ENCODE peak calls at places on chromosomes 3 and 15, in five cellular contexts. K, S, U, G and Y are unnamed samples. For H3K4me1, the result is how much of the 10 kb centered on the place peaks cover.

GRCh38 chr15:37880009-37880834 is 54.2 kb upstream of the TMCO5A start:
- ATAC-seq in K (peak), U (peak), G (peak), S (peak), Y (no peak)

GRCh38 chr3:171614318-171614967 is 154.2 kb upstream of the TNIK start:
- ATAC-seq in G (no peak), K (peak), S (no peak), U (peak), Y (no peak)

GRCh38 chr3:140529558-140529957 is 148.3 kb upstream of the TRIM42 start:
- ATAC-seq in G (no peak), S (no peak), U (no peak), K (no peak), Y (no peak)

GRCh38 chr3:63278171-63278999 is at the start of gene SYNPR:
- ATAC-seq in G (no peak), S (peak), U (no peak), K (no peak), Y (no peak)

GRCh38 chr3:107488942-107489341 is 33.8 kb upstream of the BBX start:
- ATAC-seq in K (no peak), G (no peak), U (peak), S (no peak), Y (no peak)

GRCh38 chr15:59313703-59314332 is 58.9 kb downstream of the MYO1E start:
- ATAC-seq in S (peak), G (peak), K (peak), U (no peak), Y (peak)

GRCh38 chr15:88038261-88038660 is 218.3 kb downstream of the NTRK3 start:
- ATAC-seq in S (no peak), U (no peak), G (no peak), K (no peak), Y (no peak)

GRCh38 chr3:33918357-33918756 is 119.9 kb downstream of the PDCD6IP start:
- ATAC-seq in G (no peak), K (no peak), U (no peak), S (no peak), Y (no peak)

GRCh38 chr15:101237161-101237775 is 14.6 kb downstream of the CHSY1 start:
- ATAC-seq in U (no peak), S (no peak), G (no peak), K (no peak), Y (no peak)

GRCh38 chr3:181699171-181699903 is 12.4 kb upstream of the SOX2 start:
- ATAC-seq in G (peak), U (no peak), K (no peak), S (no peak), Y (no peak)

GRCh38 chr3:78825858-78826215 is 942.0 kb downstream of the ROBO1 start:
- ATAC-seq in G (no peak), K (no peak), U (no peak), S (no peak), Y (no peak)

GRCh38 chr3:69095636-69096035 is 10.9 kb downstream of the ARL6IP5 start:
- ATAC-seq in G (no peak), U (no peak), S (no peak), K (no peak), Y (no peak)

GRCh38 chr3:29212789-29213433 is 68.0 kb upstream of the RBMS3 start:
- ATAC-seq in G (no peak), K (no peak), S (no peak), U (no peak), Y (no peak)

GRCh38 chr3:113117511-113118302 is 93.7 kb upstream of the BOC start:
- ATAC-seq in S (no peak), U (no peak), K (no peak), G (no peak), Y (peak)

GRCh38 chr3:29141197-29141911 is 139.5 kb upstream of the RBMS3 start:
- ATAC-seq in U (no peak), K (no peak), G (no peak), S (no peak), Y (no peak)

GRCh38 chr3:160049038-160049437 is 60.4 kb downstream of the IL12A start:
- ATAC-seq in K (no peak), G (no peak), S (no peak), U (no peak), Y (no peak)

GRCh38 chr3:171811059-171811912 is 1.0 kb upstream of the PLD1 start:
- ATAC-seq in K (no peak), S (no peak), G (peak), U (no peak), Y (peak)

GRCh38 chr3:105836533-105836932 is 32.3 kb downstream of the CBLB start:
- ATAC-seq in G (peak), U (no peak), K (no peak), S (no peak), Y (no peak)

GRCh38 chr3:151550642-151551041 is 89.8 kb upstream of the IGSF10 start:
- ATAC-seq in K (no peak), G (no peak), U (no peak), S (no peak), Y (no peak)

GRCh38 chr15:39767921-39768320 is 14.7 kb downstream of the FSIP1 start:
- ATAC-seq in K (peak), U (no peak), S (no peak), G (no peak), Y (no peak)

GRCh38 chr3:126423191-126424038 is 28.7 kb downstream of the CFAP100 start:
- ATAC-seq in U (no peak), K (no peak), S (no peak), G (no peak), Y (peak)

GRCh38 chr15:56598991-56599390 is 134.1 kb upstream of the MNS1 start:
- ATAC-seq in U (no peak), G (no peak), S (no peak), K (peak), Y (no peak)

GRCh38 chr15:78679089-78679511 is 38.1 kb upstream of the CHRNB4 start:
- ATAC-seq in K (no peak), S (peak), G (no peak), U (no peak), Y (no peak)

GRCh38 chr15:92118162-92118935 is 264.8 kb downstream of the SLCO3A1 start:
- ATAC-seq in K (no peak), U (no peak), S (no peak), G (no peak), Y (no peak)

GRCh38 chr3:101962055-101962454 is 112.7 kb downstream of the NFKBIZ start:
- ATAC-seq in S (no peak), K (no peak), G (no peak), U (no peak), Y (no peak)

GRCh38 chr15:44102675-44103254 is 92.3 kb downstream of the FRMD5 start:
- ATAC-seq in K (peak), U (peak), S (peak), G (peak), Y (no peak)

GRCh38 chr15:80052597-80053304 is 6.7 kb upstream of the ZFAND6 start:
- ATAC-seq in G (no peak), K (no peak), U (no peak), S (no peak), Y (no peak)

GRCh38 chr3:116873142-116873541 is 163.6 kb downstream of the TUSC7 start:
- ATAC-seq in K (no peak), G (no peak), S (no peak), U (no peak), Y (no peak)

GRCh38 chr3:197758512-197758911 is 8.8 kb downstream of the FYTTD1 start:
- ATAC-seq in S (no peak), U (no peak), G (no peak), K (no peak), Y (no peak)

GRCh38 chr15:55254916-55255679 is 34.5 kb downstream of the RAB27A start:
- ATAC-seq in U (no peak), S (no peak), G (no peak), K (no peak), Y (no peak)

GRCh38 chr3:34207826-34208225 is 409.4 kb downstream of the PDCD6IP start:
- ATAC-seq in U (no peak), G (no peak), S (no peak), K (no peak), Y (peak)

GRCh38 chr3:74413547-74414241 is 200.8 kb downstream of the CNTN3 start:
- ATAC-seq in K (no peak), S (no peak), G (no peak), U (no peak), Y (no peak)

GRCh38 chr15:90035835-90036220 is 34.7 kb downstream of the ZNF710 start:
- ATAC-seq in U (no peak), G (peak), K (no peak), S (peak), Y (no peak)

GRCh38 chr3:149087208-149087607 is 875 bp upstream of the HLTF start:
- ATAC-seq in K (no peak), G (no peak), U (no peak), S (no peak), Y (no peak)

GRCh38 chr3:149085828-149086231 is 503 bp downstream of the HLTF start:
- ATAC-seq in U (peak), G (peak), S (peak), K (peak), Y (peak)

GRCh38 chr3:149089395-149089794 is 3.1 kb upstream of the HLTF start:
- ATAC-seq in U (no peak), S (no peak), K (no peak), G (no peak), Y (no peak)

GRCh38 chr3:149090907-149091306 is 4.6 kb upstream of the HLTF start:
- ATAC-seq in U (no peak), K (no peak), G (no peak), S (no peak), Y (no peak)

GRCh38 chr3:149086232-149086988 is at the start of gene HLTF:
- ATAC-seq in S (peak), G (peak), U (peak), K (peak), Y (peak)
- TF ChIP-seq POLR2A in S (no peak), G (peak), U (peak), K (no peak), Y (peak)

DNA sequence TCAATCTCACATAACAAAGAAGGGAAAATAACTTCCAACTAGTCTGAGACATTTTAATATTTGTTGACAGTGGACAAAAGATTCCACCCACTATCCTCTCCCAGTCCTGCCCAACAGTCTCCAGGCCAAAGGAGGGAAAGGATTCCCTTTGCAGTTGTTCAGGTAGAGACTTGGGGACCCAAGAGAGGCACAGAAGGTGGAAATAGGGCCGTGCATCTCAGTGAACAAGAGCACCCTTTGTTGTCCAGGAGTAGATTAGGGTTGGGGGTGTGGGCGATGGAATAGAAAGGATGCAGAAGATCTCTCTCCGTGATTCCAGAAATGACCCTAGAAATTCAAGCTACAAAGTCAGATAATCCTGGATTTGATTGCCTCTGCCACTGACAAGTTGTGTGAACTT is 44.8 kb upstream of the TRA2B start:
- ATAC-seq in S (no peak), G (no peak), U (no peak), K (no peak), Y (no peak)
- H3K4me1 ChIP-seq in S (under half), G (under half), U (under half), K (under half), Y (under half)

DNA sequence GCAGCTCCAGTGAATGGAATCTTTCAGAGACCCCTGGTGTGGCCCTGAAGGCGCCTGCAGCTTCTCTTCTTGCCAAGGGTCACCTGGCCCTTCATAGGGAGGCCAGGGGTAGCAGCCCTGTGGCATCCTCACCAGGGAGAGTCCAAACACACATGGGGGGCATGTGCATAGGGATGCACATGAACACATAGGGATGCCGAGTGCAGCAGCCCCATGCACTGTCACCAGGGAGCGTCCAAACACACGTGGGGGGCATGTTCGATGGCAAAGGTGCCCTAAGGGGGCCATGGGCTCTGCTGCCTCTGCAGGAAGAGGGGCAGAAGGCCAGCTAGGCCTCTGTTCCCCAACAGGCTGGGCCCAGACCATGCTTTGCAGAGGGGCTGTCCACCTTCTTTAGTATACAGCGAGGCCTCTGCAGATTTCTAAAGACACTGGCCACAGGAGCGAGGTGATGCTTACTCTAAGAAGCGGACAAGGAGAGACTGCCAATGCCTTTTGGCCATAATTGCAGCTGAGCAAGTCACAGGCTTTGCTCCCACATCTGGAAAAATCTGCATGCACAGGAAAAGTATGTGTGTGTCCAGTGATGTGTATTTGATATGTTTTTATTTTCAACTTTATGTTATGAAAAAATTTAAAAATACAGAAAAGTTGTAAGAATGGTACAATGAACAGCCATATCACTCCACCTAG is 20.9 kb downstream of the ANAPC13 start:
- ATAC-seq in S (no peak), G (no peak), K (no peak), U (no peak), Y (no peak)
- H3K4me3 ChIP-seq in S (no peak), G (no peak), K (no peak), U (no peak), Y (no peak)

DNA sequence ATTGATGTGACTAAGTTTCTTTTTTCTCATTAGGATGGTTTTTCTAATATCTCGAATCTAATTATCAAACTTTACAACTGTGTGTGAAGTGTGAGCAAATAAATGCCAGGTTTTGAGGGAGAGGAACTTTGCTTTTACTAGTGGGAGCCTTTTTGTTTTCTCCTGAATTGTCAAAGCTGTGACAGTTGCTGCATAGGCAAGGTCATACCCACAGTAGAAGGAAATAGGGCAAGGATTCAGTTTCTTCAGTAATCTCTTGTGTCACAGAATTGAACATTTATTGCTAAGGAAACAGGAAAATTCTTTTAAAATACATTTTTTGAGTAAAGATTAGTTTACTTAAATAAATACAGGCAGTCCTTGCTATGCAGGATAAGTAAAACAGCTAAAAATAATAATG is 19.5 kb downstream of the GMPS start:
- ATAC-seq in G (no peak), S (no peak), K (no peak), U (no peak), Y (no peak)
- TF ChIP-seq POLR2A in G (no peak), S (no peak), K (no peak), U (no peak), Y (no peak)

DNA sequence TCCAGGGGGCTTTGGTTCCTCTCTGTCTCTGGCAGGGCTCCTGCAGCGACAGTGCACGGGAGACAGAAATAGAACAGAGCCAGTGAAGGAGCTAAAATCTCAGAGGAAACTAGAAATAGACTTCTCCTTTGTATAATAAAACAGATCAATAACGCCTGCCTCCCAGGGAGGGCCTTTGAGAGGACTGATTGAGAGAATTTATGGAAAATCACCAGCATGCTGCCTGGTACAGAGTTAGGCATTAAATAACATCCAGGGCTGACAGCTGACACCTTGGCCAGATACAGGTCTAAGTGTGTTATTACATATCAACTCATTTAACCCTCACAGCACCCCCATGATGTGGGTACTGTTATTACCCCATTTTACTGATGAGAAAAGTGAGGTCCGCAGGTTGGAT is 34.3 kb downstream of the MGLL start:
- ATAC-seq in G (no peak), U (no peak), S (no peak), K (no peak), Y (no peak)
- H3K4me1 ChIP-seq in G (half or more), U (under half), S (half or more), K (under half), Y (half or more)

DNA sequence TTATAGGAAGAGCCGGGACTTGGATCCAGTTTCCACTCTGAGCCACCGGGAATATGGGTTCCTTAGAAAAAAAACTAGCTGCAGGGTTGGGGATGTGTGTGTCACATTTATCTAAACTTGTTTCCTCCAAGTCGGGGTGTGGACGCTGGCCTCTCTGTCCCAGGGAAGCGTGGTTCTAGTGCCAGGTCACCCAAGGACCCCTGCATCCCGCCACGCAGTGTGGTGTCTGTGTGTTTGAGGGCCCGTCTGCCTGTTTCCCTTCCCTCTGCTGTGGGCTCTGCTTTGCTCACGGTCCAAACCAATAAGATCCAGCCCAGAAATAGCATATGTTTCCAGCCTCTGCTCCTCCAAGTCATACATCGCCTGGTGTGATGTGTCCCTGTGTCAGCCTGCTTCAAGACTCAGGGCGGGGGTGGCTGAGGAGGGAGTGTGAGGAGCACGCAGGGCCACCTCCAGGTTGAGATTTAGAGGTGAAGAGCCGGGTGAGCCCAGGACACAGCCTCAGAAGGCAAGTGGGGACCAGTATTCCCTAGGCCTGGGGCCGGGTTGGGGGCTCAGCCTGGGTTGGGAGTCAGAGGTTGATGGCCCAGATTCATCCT is 21.9 kb upstream of the RPL29 start:
- ATAC-seq in G (no peak), U (no peak), K (no peak), S (no peak), Y (no peak)
- H3K4me3 ChIP-seq in G (no peak), U (no peak), K (no peak), S (no peak), Y (no peak)

DNA sequence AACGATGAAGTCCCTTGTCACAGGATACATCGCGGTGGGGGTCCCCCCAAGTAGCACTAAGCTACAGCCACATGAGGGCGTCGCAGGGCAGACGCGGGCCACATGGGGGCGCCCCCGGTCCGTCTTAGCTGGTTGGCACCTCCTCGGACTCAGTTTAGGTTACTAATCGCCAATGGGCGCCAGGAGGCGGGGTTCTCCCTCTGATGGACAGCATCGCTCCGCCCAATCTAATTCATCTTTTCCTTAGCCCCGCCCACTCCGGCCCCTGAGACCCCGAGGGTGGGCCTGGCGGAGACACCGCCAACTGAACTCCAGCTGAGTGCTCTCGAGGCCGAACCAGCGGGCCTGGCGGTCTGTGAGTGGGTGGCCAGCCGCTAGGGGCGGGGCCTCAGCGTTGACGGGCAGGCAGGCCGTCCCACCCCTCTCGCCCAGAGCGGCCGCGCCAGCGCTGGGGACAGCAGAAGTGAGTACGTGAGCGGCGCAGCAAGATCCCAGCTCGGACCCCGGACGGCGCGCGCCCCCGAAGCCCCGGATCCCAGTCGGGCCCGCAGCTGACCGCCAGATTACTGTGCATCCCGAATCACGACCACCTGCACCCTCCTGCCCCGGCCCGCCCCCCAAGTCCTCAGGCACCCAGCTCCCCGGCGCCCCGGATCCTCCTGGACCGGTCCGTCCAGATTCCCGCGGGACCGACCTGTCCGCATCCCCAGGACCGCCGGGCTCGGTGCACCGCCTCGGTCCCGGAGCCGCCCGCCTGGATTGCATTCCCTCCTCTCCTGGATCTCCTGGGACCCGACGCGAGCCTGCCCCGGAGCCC is at the start of gene EPHB3:
- ATAC-seq in K (peak), U (peak), G (peak), S (peak), Y (peak)
- TF ChIP-seq POLR2A in K (peak), U (no peak), G (peak), S (no peak), Y (peak)